ENCODE peak calls at places on chromosome 2, in nine cellular contexts. W, D, C, F, B, G, E, Y and T are unnamed samples.
A peak's percentile ranks its signal among the peaks of the same experiment; 100 is the strongest.

GRCh38 chr2:160751021-160751420 is 257.4 kb upstream of the RBMS1 start:
- DNase-seq in B (peak; percentile 68), C (no peak), D (no peak), W (peak; percentile 32), Y (peak; percentile 65), F (peak; percentile 96), G (peak; percentile 64), E (no peak), T (no peak)

GRCh38 chr2:12932192-12932591 is 215.5 kb downstream of the TRIB2 start:
- DNase-seq in G (no peak), W (no peak), F (no peak), D (no peak), B (no peak), E (no peak), C (no peak), Y (no peak), T (no peak)

GRCh38 chr2:236871500-236872001 is 214.1 kb upstream of the COPS8 start:
- DNase-seq in D (no peak), C (no peak), F (peak; percentile 90), Y (peak; percentile 99), G (peak; percentile 91), E (no peak), W (peak; percentile 93), B (peak; percentile 95), T (peak; percentile 96)

GRCh38 chr2:54523336-54523959 is 67.3 kb downstream of the SPTBN1 start:
- DNase-seq in G (no peak), D (no peak), B (no peak), W (peak; percentile 20), F (no peak), E (no peak), C (no peak), Y (peak; percentile 54), T (no peak)

GRCh38 chr2:207765960-207766582 is 3.6 kb downstream of the FZD5 start:
- DNase-seq in W (no peak), E (no peak), Y (no peak), C (no peak), D (no peak), F (no peak), G (no peak), B (no peak), T (no peak)

GRCh38 chr2:219041252-219041651 is at the start of gene CFAP65:
- DNase-seq in F (peak; percentile 52), C (peak; percentile 50), Y (peak; percentile 35), E (no peak), W (peak; percentile 66), B (peak; percentile 72), D (peak; percentile 36), G (peak; percentile 58), T (no peak)

GRCh38 chr2:28296243-28296642 is 96.4 kb upstream of the FOSL2 start:
- DNase-seq in W (peak; percentile 15), F (peak; percentile 86), D (no peak), E (no peak), G (peak; percentile 87), C (no peak), Y (no peak), B (peak; percentile 83), T (no peak)

GRCh38 chr2:29000481-29000880 is 19.4 kb downstream of the TOGARAM2 start:
- DNase-seq in Y (no peak), W (no peak), B (no peak), E (peak; percentile 60), C (no peak), D (peak; percentile 71), G (peak; percentile 18), F (no peak), T (no peak)

GRCh38 chr2:136327162-136327852 is 209.4 kb upstream of the CXCR4 start:
- DNase-seq in G (peak; percentile 53), W (peak; percentile 25), D (peak; percentile 94), F (peak; percentile 62), C (no peak), B (peak; percentile 2), E (peak; percentile 89), Y (no peak), T (no peak)

GRCh38 chr2:66794115-66794514 is 359.2 kb downstream of the MEIS1 start:
- DNase-seq in Y (no peak), W (no peak), E (no peak), C (no peak), F (no peak), B (no peak), G (no peak), D (no peak), T (no peak)

GRCh38 chr2:84132371-84132770 is 326.7 kb downstream of the SUCLG1 start:
- DNase-seq in G (no peak), F (no peak), C (no peak), D (no peak), Y (no peak), W (no peak), B (no peak), E (no peak), T (no peak)

GRCh38 chr2:169839954-169840746 is 12.9 kb downstream of the UBR3 start:
- DNase-seq in D (no peak), W (no peak), B (peak; percentile 20), C (no peak), E (no peak), F (no peak), G (peak; percentile 17), Y (no peak), T (no peak)

GRCh38 chr2:11101430-11101829 is 53.8 kb upstream of the SLC66A3 start:
- DNase-seq in Y (no peak), C (no peak), G (no peak), F (no peak), B (no peak), D (no peak), W (no peak), E (no peak), T (no peak)

GRCh38 chr2:71613566-71613952 is 160.2 kb downstream of the DYSF start:
- DNase-seq in W (no peak), Y (no peak), F (no peak), C (peak; percentile 1), E (no peak), B (no peak), G (no peak), D (no peak), T (no peak)

GRCh38 chr2:217941339-217941738 is 61.5 kb downstream of the TNS1 start:
- DNase-seq in D (no peak), B (peak; percentile 62), C (no peak), F (no peak), W (no peak), Y (no peak), E (no peak), G (no peak), T (no peak)

DNA sequence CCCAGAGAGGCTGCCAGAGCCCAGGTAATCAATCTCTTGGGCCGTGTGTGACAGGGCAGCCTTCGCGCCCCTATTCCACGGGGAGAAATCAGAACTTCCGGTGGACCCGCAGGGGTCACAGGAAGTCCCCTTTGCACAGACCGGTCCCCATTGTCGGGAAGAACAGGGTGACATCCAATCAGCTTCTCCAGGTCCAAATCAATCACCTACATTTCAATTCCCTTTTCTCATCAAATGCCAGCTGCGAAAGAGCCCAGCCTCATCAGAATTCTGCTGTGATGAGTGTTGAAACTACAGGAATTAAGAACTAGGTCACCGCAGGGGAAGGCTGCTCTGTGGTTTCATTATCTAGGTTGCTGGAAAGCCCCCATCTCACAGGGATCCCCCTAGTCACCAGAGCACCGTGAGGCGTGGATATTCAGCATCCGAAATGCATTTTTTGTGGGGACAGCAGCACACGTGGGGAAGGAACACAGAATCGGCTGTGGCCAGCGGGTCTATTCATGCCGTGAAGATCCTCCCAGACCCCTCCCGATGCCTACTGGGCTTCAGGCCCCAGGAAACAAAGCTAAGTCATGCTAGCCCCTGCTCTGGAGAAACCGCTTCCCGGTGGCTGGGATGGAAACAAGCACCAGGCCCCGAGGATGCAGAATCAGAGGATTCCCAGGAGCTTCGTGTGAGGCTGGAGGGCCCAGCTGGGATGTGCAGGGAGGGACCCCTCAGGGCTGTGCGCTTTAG is 193.7 kb upstream of the ID2 start:
- DNase-seq in W (no peak), C (no peak), D (peak; percentile 89), Y (no peak), F (no peak), B (no peak), E (peak; percentile 83), G (no peak), T (no peak)
- H3K4me3 ChIP-seq in W (no peak overlapping the region), C (peak overlapping the region; percentile 17), D (peak overlapping the region; percentile 50), Y (no peak overlapping the region), F (no peak overlapping the region), B (no peak overlapping the region), E (peak overlapping the region; percentile 57), G (no peak overlapping the region), T (no peak overlapping the region)

GRCh38 chr2:174342600-174343342 is 8.0 kb downstream of the SP9 start:
- DNase-seq in Y (no peak), W (no peak), C (no peak), E (no peak), F (no peak), G (no peak), B (no peak), D (no peak), T (no peak)
- H3K4me3 ChIP-seq in Y (peak overlapping the region; percentile 39), W (no peak overlapping the region), C (no peak overlapping the region), E (no peak overlapping the region), F (peak overlapping the region; percentile 41), G (no peak overlapping the region), B (no peak overlapping the region), D (no peak overlapping the region), T (peak overlapping the region; percentile 30)

DNA sequence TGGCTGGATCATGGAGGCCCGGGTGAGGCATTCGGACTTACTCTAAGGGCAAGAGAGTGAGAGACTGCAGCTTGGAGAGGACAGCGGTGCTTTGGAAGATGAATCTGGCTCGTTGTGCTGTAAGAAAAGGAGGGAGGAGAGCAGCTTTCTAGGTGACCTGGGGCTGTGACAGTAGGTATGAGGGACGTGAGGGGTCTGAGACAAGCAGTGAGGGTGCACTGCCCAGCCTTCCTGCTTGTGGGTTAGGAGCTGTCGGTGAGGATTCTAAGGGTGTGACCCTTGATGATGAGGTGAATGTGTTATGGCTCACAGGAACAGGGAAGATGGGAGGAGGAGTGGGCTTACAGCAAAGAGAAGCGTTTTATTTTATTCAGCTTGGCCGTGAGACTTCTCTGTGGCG is 27.1 kb upstream of the RHOB start:
- DNase-seq in B (no peak), D (no peak), F (no peak), C (no peak), G (no peak), Y (no peak), W (no peak), E (no peak), T (no peak)
- H3K4me3 ChIP-seq in B (no peak overlapping the region), D (no peak overlapping the region), F (no peak overlapping the region), C (no peak overlapping the region), G (no peak overlapping the region), Y (no peak overlapping the region), W (no peak overlapping the region), E (no peak overlapping the region), T (no peak overlapping the region)

DNA sequence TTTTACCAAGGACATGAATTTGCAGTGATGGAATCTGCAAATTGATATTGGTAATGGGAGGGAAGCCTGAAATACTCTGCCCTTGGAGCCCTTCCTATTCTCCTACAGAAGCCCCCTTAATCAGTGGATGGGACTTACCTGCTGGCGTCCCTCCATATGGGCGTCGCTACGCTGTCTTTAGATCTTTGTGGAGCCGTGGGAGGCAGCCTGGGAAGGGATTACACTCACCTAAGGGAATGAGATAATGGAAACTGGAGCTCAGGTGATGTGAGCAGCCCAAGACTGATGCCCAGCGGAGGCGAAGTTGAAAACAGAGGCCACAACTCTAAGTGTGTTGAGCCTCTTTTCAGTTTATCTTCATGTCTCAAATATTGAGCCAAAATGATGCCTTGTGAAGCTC is 306.6 kb downstream of the MYCN start:
- DNase-seq in C (no peak), B (no peak), W (no peak), D (no peak), E (no peak), G (no peak), F (no peak), Y (no peak), T (no peak)
- H3K4me3 ChIP-seq in C (no peak overlapping the region), B (no peak overlapping the region), W (no peak overlapping the region), D (no peak overlapping the region), E (no peak overlapping the region), G (no peak overlapping the region), F (no peak overlapping the region), Y (no peak overlapping the region), T (no peak overlapping the region)